ENCODE peak calls at places on chromosomes 4 and X, in ten cellular contexts. K is GM03348, F is GM06990, P is nucleus accumbens, J is left lung, M is DMS153, Z is pancreas, D is NCI-H510A, O is HL-60, C is transverse colon. L is an unnamed sample.

GRCh38 chrX:139739138-139739537 is 31.2 kb upstream of the MCF2 start:
- DNase-seq in K (peak; percentile 4), C (no peak), F (peak; percentile 27), P (no peak), Z (no peak), O (no peak), D (no peak), M (no peak), J (no peak), L (peak; percentile 52)

GRCh38 chr4:188246488-188246887 is 107.2 kb downstream of the TRIML1 start:
- DNase-seq in M (no peak), F (no peak), J (no peak), O (no peak), D (no peak), P (no peak), K (no peak), Z (no peak), C (no peak), L (no peak)

GRCh38 chr4:107017681-107018321 is 18.3 kb downstream of the DKK2 start:
- DNase-seq in F (no peak), Z (no peak), D (no peak), P (no peak), M (no peak), J (no peak), C (no peak), K (no peak), O (no peak), L (no peak)

GRCh38 chr4:59223292-59223941 is 1976.7 kb upstream of the ADGRL3 start:
- DNase-seq in F (no peak), O (no peak), K (no peak), C (no peak), P (no peak), D (no peak), J (no peak), M (no peak), Z (no peak), L (no peak)

GRCh38 chr4:120731561-120731960 is 191.0 kb downstream of the PRDM5 start:
- DNase-seq in F (no peak), K (peak; percentile 63), J (no peak), P (no peak), Z (no peak), O (no peak), C (no peak), M (no peak), D (no peak), L (peak; percentile 64)

GRCh38 chr4:8402640-8403039 is 37.9 kb downstream of the ACOX3 start:
- DNase-seq in M (no peak), F (no peak), O (peak; percentile 89), P (no peak), Z (no peak), C (no peak), J (no peak), D (no peak), K (no peak), L (no peak)

GRCh38 chr4:145781306-145781705 is 101.4 kb downstream of the C4orf51 start:
- DNase-seq in P (no peak), O (no peak), K (no peak), F (no peak), Z (no peak), C (no peak), M (no peak), J (no peak), D (no peak), L (no peak)

GRCh38 chr4:140152760-140153418 is 1.1 kb downstream of the MAML3 start:
- DNase-seq in K (peak; percentile 62), J (peak; percentile 91), P (peak; percentile 56), M (no peak), Z (peak; percentile 65), O (peak; percentile 51), D (peak; percentile 50), F (peak; percentile 33), C (peak; percentile 61), L (peak; percentile 74)

GRCh38 chrX:15645266-15645665 is 19.3 kb downstream of the CLTRN start:
- DNase-seq in Z (no peak), D (no peak), F (no peak), C (no peak), O (no peak), J (no peak), K (no peak), M (no peak), P (no peak), L (peak; percentile 4)

GRCh38 chrX:45774961-45775360 is 574.3 kb upstream of the DIPK2B start:
- DNase-seq in D (no peak), K (peak; percentile 25), C (no peak), F (no peak), O (no peak), Z (no peak), P (peak; percentile 1), J (no peak), M (no peak), L (peak; percentile 61)

GRCh38 chr4:173990126-173990878 is 293.2 kb downstream of the FBXO8 start:
- DNase-seq in M (no peak), Z (no peak), O (no peak), D (no peak), P (no peak), F (no peak), K (peak; percentile 48), C (no peak), J (no peak), L (peak; percentile 59)

GRCh38 chr4:76687730-76688441 is 210.1 kb downstream of the SOWAHB start:
- DNase-seq in D (no peak), C (no peak), Z (no peak), M (peak; percentile 88), F (no peak), J (no peak), P (no peak), K (no peak), O (no peak), L (no peak)

GRCh38 chr4:138576684-138577083 is 334.5 kb upstream of the SLC7A11 start:
- DNase-seq in D (no peak), J (no peak), Z (no peak), K (peak; percentile 16), O (peak; percentile 29), C (no peak), M (no peak), F (no peak), P (no peak), L (peak; percentile 31)

GRCh38 chr4:83010522-83011318 is at the start of gene LIN54:
- DNase-seq in K (peak; percentile 94), P (peak; percentile 74), O (peak; percentile 89), Z (peak; percentile 83), C (peak; percentile 88), D (peak; percentile 60), F (peak; percentile 86), M (peak; percentile 36), J (peak; percentile 97), L (peak; percentile 90)

GRCh38 chr4:118723369-118723768 is 38.2 kb downstream of the METTL14 start:
- DNase-seq in D (no peak), O (no peak), F (no peak), Z (no peak), K (no peak), C (no peak), M (no peak), J (no peak), P (no peak), L (no peak)

GRCh38 chr4:151866266-151866918 is 105.6 kb upstream of the GATB start:
- DNase-seq in K (no peak), O (peak; percentile 83), P (no peak), Z (no peak), D (no peak), F (no peak), C (no peak), J (no peak), M (no peak), L (peak; percentile 43)

GRCh38 chr4:54484361-54484760 is 173.4 kb upstream of the KIT start:
- DNase-seq in P (no peak), F (no peak), Z (no peak), O (no peak), D (peak; percentile 65), K (no peak), C (no peak), M (peak; percentile 89), J (no peak), L (no peak)

GRCh38 chr4:128380306-128380705 is 92.7 kb upstream of the PGRMC2 start:
- DNase-seq in Z (no peak), C (no peak), O (peak; percentile 22), J (no peak), F (no peak), K (no peak), P (no peak), M (no peak), D (no peak), L (no peak)

GRCh38 chr4:3491681-3492405 is 28.7 kb downstream of the DOK7 start:
- DNase-seq in K (peak; percentile 68), D (no peak), C (no peak), J (no peak), O (no peak), M (no peak), Z (no peak), P (peak; percentile 23), F (no peak), L (peak; percentile 67)

GRCh38 chr4:1155314-1155713 is 17.1 kb downstream of the SPON2 start:
- DNase-seq in Z (no peak), D (no peak), M (no peak), O (no peak), J (no peak), F (no peak), K (no peak), C (no peak), P (no peak), L (no peak)

GRCh38 chr4:108783666-108784463 is 21.0 kb upstream of the ETNPPL start:
- DNase-seq in O (no peak), Z (no peak), C (no peak), M (no peak), F (no peak), K (peak; percentile 20), J (no peak), D (no peak), P (no peak), L (peak; percentile 13)

GRCh38 chrX:10052906-10053625 is 85.9 kb downstream of the CLDN34 start:
- DNase-seq in C (no peak), O (no peak), D (no peak), J (no peak), K (peak; percentile 37), P (peak; percentile 54), Z (peak; percentile 35), M (no peak), F (no peak), L (no peak)

GRCh38 chrX:15525664-15526416 is 25.2 kb downstream of the BMX start:
- DNase-seq in K (no peak), J (no peak), D (peak; percentile 9), Z (no peak), C (no peak), O (no peak), F (no peak), P (no peak), M (peak; percentile 30), L (no peak)

GRCh38 chr4:129043523-129043922 is 49.8 kb downstream of the SCLT1 start:
- DNase-seq in O (peak; percentile 7), D (no peak), F (no peak), C (no peak), K (peak; percentile 44), M (no peak), P (no peak), J (no peak), Z (no peak), L (peak; percentile 61)

GRCh38 chr4:172982151-172982590 is 186.4 kb upstream of the GALNT7 start:
- DNase-seq in F (peak; percentile 59), K (peak; percentile 40), D (no peak), O (no peak), P (no peak), Z (no peak), M (peak; percentile 45), J (no peak), C (no peak), L (peak; percentile 80)

GRCh38 chr4:41339812-41340809 is 83.4 kb downstream of the UCHL1 start:
- DNase-seq in Z (no peak), C (no peak), O (no peak), M (no peak), D (no peak), P (peak; percentile 46), F (no peak), J (no peak), K (peak; percentile 68), L (peak; percentile 88)

GRCh38 chr4:143700420-143701352 is at the start of gene FREM3:
- DNase-seq in D (peak; percentile 27), K (peak; percentile 12), M (no peak), C (no peak), O (no peak), Z (no peak), J (peak; percentile 78), F (peak; percentile 11), P (no peak), L (peak; percentile 35)